ENCODE peak calls at places on chromosomes 3 and 15, in six cellular contexts. One of them, this sample, is unnamed.
A peak's percentile ranks its signal among the peaks of the same experiment; 100 is the strongest.

GRCh38 chr3:116005404-116005803 is 382.1 kb downstream of the GAP43 start:
- DNase-seq in stimulated activated CD4-positive, alpha-beta T cell treated with anti-CD3 and anti-CD28 coated beads, Interleukin-2, amount 100 ng/mL, for 24 hours: no peak
- DNase-seq in activated T-helper 9 cell treated with anti-CD3 and anti-CD28 coated beads, Interleukin-2, amount 50 U/mL, for 16 hours: no peak
- DNase-seq in CD8-positive, alpha-beta T cell: no peak
- DNase-seq in left cardiac atrium: peak; percentile 53
- DNase-seq in RPMI8226: no peak
- DNase-seq in this sample: no peak

GRCh38 chr15:67707520-67708283 is 117.6 kb upstream of the SKOR1 start:
- DNase-seq in stimulated activated CD4-positive, alpha-beta T cell treated with anti-CD3 and anti-CD28 coated beads, Interleukin-2, amount 100 ng/mL, for 24 hours: no peak
- DNase-seq in activated T-helper 9 cell treated with anti-CD3 and anti-CD28 coated beads, Interleukin-2, amount 50 U/mL, for 16 hours: no peak
- DNase-seq in CD8-positive, alpha-beta T cell: no peak
- DNase-seq in left cardiac atrium: no peak
- DNase-seq in RPMI8226: no peak
- DNase-seq in this sample: no peak

GRCh38 chr15:35633677-35634076 is 87.7 kb upstream of the DPH6 start:
- DNase-seq in stimulated activated CD4-positive, alpha-beta T cell treated with anti-CD3 and anti-CD28 coated beads, Interleukin-2, amount 100 ng/mL, for 24 hours: no peak
- DNase-seq in activated T-helper 9 cell treated with anti-CD3 and anti-CD28 coated beads, Interleukin-2, amount 50 U/mL, for 16 hours: no peak
- DNase-seq in CD8-positive, alpha-beta T cell: no peak
- DNase-seq in left cardiac atrium: no peak
- DNase-seq in RPMI8226: no peak
- DNase-seq in this sample: no peak

GRCh38 chr3:138768126-138768525 is 66.6 kb downstream of the PIK3CB start:
- DNase-seq in stimulated activated CD4-positive, alpha-beta T cell treated with anti-CD3 and anti-CD28 coated beads, Interleukin-2, amount 100 ng/mL, for 24 hours: no peak
- DNase-seq in activated T-helper 9 cell treated with anti-CD3 and anti-CD28 coated beads, Interleukin-2, amount 50 U/mL, for 16 hours: no peak
- DNase-seq in CD8-positive, alpha-beta T cell: no peak
- DNase-seq in left cardiac atrium: no peak
- DNase-seq in RPMI8226: peak; percentile 3
- DNase-seq in this sample: no peak

GRCh38 chr3:133021206-133021605 is 17.0 kb upstream of the TMEM108 start:
- DNase-seq in stimulated activated CD4-positive, alpha-beta T cell treated with anti-CD3 and anti-CD28 coated beads, Interleukin-2, amount 100 ng/mL, for 24 hours: no peak
- DNase-seq in activated T-helper 9 cell treated with anti-CD3 and anti-CD28 coated beads, Interleukin-2, amount 50 U/mL, for 16 hours: no peak
- DNase-seq in CD8-positive, alpha-beta T cell: no peak
- DNase-seq in left cardiac atrium: no peak
- DNase-seq in RPMI8226: no peak
- DNase-seq in this sample: no peak

GRCh38 chr15:69467636-69468035 is 15.0 kb downstream of the RPLP1 start:
- DNase-seq in stimulated activated CD4-positive, alpha-beta T cell treated with anti-CD3 and anti-CD28 coated beads, Interleukin-2, amount 100 ng/mL, for 24 hours: no peak
- DNase-seq in activated T-helper 9 cell treated with anti-CD3 and anti-CD28 coated beads, Interleukin-2, amount 50 U/mL, for 16 hours: no peak
- DNase-seq in CD8-positive, alpha-beta T cell: no peak
- DNase-seq in left cardiac atrium: no peak
- DNase-seq in RPMI8226: peak; percentile 51
- DNase-seq in this sample: no peak

GRCh38 chr3:30954431-30954830 is 60.0 kb upstream of the GADL1 start:
- DNase-seq in stimulated activated CD4-positive, alpha-beta T cell treated with anti-CD3 and anti-CD28 coated beads, Interleukin-2, amount 100 ng/mL, for 24 hours: no peak
- DNase-seq in activated T-helper 9 cell treated with anti-CD3 and anti-CD28 coated beads, Interleukin-2, amount 50 U/mL, for 16 hours: no peak
- DNase-seq in CD8-positive, alpha-beta T cell: no peak
- DNase-seq in left cardiac atrium: no peak
- DNase-seq in RPMI8226: no peak
- DNase-seq in this sample: no peak

GRCh38 chr3:8784676-8785435 is 15.4 kb upstream of the OXTR start:
- DNase-seq in stimulated activated CD4-positive, alpha-beta T cell treated with anti-CD3 and anti-CD28 coated beads, Interleukin-2, amount 100 ng/mL, for 24 hours: no peak
- DNase-seq in activated T-helper 9 cell treated with anti-CD3 and anti-CD28 coated beads, Interleukin-2, amount 50 U/mL, for 16 hours: no peak
- DNase-seq in CD8-positive, alpha-beta T cell: no peak
- DNase-seq in left cardiac atrium: no peak
- DNase-seq in RPMI8226: no peak
- DNase-seq in this sample: no peak

GRCh38 chr15:26983822-26984221 is 12.8 kb downstream of the GABRG3 start:
- DNase-seq in stimulated activated CD4-positive, alpha-beta T cell treated with anti-CD3 and anti-CD28 coated beads, Interleukin-2, amount 100 ng/mL, for 24 hours: no peak
- DNase-seq in activated T-helper 9 cell treated with anti-CD3 and anti-CD28 coated beads, Interleukin-2, amount 50 U/mL, for 16 hours: no peak
- DNase-seq in CD8-positive, alpha-beta T cell: no peak
- DNase-seq in left cardiac atrium: no peak
- DNase-seq in RPMI8226: peak; percentile 5
- DNase-seq in this sample: no peak

This sample was measured in cardiac septum.